ENCODE peak calls at places on chromosomes 16 and 17, in eight cellular contexts. K, L, P, M, E, J, I and X are unnamed samples.

GRCh38 chr17:14559720-14560119 is 258.8 kb downstream of the HS3ST3B1 start:
- DNase-seq in K (no peak), M (no peak), P (no peak), L (no peak), J (no peak), E (no peak), I (no peak), X (no peak)

GRCh38 chr16:79066621-79067020 is 533.9 kb downstream of the MAF start:
- DNase-seq in L (no peak), I (no peak), K (no peak), J (no peak), E (no peak), M (no peak), P (no peak), X (no peak)

GRCh38 chr16:66441586-66442375 is 14.7 kb downstream of the BEAN1 start:
- DNase-seq in L (no peak), I (no peak), J (no peak), E (no peak), K (no peak), P (no peak), M (no peak), X (no peak)

GRCh38 chr16:22813223-22813945 is 578 bp upstream of the HS3ST2 start:
- DNase-seq in L (no peak), K (peak), P (peak), I (no peak), M (peak), E (peak), J (no peak), X (peak)

GRCh38 chr17:37541880-37542675 is 52.4 kb downstream of the DUSP14 start:
- DNase-seq in L (no peak), K (no peak), P (no peak), M (no peak), J (no peak), E (no peak), I (no peak), X (no peak)

GRCh38 chr17:73099504-73099903 is 7.0 kb upstream of the SLC39A11 start:
- DNase-seq in E (no peak), L (no peak), P (no peak), I (no peak), M (no peak), K (no peak), J (no peak), X (no peak)

GRCh38 chr17:49993423-49994037 is 1.5 kb downstream of the DLX3 start:
- DNase-seq in I (no peak), M (peak), J (no peak), E (no peak), P (no peak), L (no peak), K (no peak), X (no peak)

GRCh38 chr17:55089955-55090573 is 121.5 kb downstream of the STXBP4 start:
- DNase-seq in P (peak), J (no peak), L (no peak), E (peak), I (no peak), K (no peak), M (peak), X (no peak)

GRCh38 chr16:80993293-80993691 is 13.4 kb downstream of the CMC2 start:
- DNase-seq in I (no peak), P (no peak), K (no peak), L (no peak), E (peak), M (no peak), J (no peak), X (no peak)

GRCh38 chr17:80168371-80168770 is 1.5 kb upstream of the CARD14 start:
- DNase-seq in J (no peak), I (no peak), M (no peak), L (no peak), K (no peak), P (no peak), E (no peak), X (no peak)

GRCh38 chr16:86429663-86430062 is 80.7 kb upstream of the FOXF1 start:
- DNase-seq in L (no peak), M (no peak), I (no peak), K (no peak), E (no peak), J (no peak), P (no peak), X (no peak)

GRCh38 chr16:19810817-19811731 is 73.6 kb downstream of the GPRC5B start:
- DNase-seq in L (no peak), J (no peak), P (no peak), M (no peak), E (peak), K (no peak), I (no peak), X (no peak)

GRCh38 chr16:84085774-84086173 is 31.0 kb downstream of the MBTPS1 start:
- DNase-seq in L (no peak), K (no peak), I (no peak), M (no peak), P (no peak), J (no peak), E (no peak), X (no peak)

GRCh38 chr16:88769617-88770458 is 15.2 kb downstream of the PIEZO1 start:
- DNase-seq in L (no peak), E (peak), K (no peak), J (no peak), I (no peak), P (no peak), M (peak), X (no peak)

GRCh38 chr17:10631048-10631700 is 25.9 kb downstream of the MYH3 start:
- DNase-seq in J (no peak), P (peak), M (peak), K (no peak), E (peak), L (no peak), I (peak), X (no peak)

GRCh38 chr16:46899443-46900143 is 15.4 kb downstream of the GPT2 start:
- DNase-seq in K (no peak), M (no peak), I (no peak), J (no peak), P (no peak), E (no peak), L (no peak), X (no peak)

GRCh38 chr16:85316321-85316919 is 204.1 kb upstream of the CIBAR2 start:
- DNase-seq in L (no peak), I (no peak), P (peak), K (peak), M (peak), E (peak), J (no peak), X (peak)

GRCh38 chr16:73058221-73058615 is 10.3 kb upstream of the ZFHX3 start:
- DNase-seq in E (peak), L (no peak), J (no peak), I (no peak), M (peak), P (no peak), K (peak), X (peak)

GRCh38 chr17:56893503-56893902 is 20.3 kb downstream of the TRIM25 start:
- DNase-seq in M (no peak), E (no peak), P (no peak), J (no peak), K (no peak), L (no peak), I (no peak), X (no peak)

GRCh38 chr17:45127583-45128300 is 4.6 kb downstream of the PLCD3 start:
- DNase-seq in L (no peak), P (no peak), E (peak), I (no peak), M (no peak), K (peak), J (no peak), X (peak)

GRCh38 chr17:653724-654123 is 60.9 kb downstream of the VPS53 start:
- DNase-seq in L (no peak), I (no peak), K (no peak), E (no peak), J (no peak), M (no peak), P (no peak), X (no peak)

GRCh38 chr16:86524029-86524428 is 13.7 kb downstream of the FOXF1 start:
- DNase-seq in J (no peak), I (no peak), K (no peak), P (no peak), M (no peak), L (no peak), E (no peak), X (no peak)

GRCh38 chr16:47143329-47143676 is 442 bp downstream of the NETO2 start:
- DNase-seq in P (peak), J (no peak), I (peak), M (peak), K (peak), L (peak), E (peak), X (peak)

GRCh38 chr17:59439261-59439660 is 107.8 kb downstream of the YPEL2 start:
- DNase-seq in P (no peak), E (no peak), M (no peak), K (no peak), J (no peak), L (no peak), I (no peak), X (no peak)

GRCh38 chr17:55607736-55608341 is 96.6 kb upstream of the SMIM36 start:
- DNase-seq in P (no peak), J (no peak), I (no peak), L (no peak), M (no peak), E (no peak), K (peak), X (peak)

GRCh38 chr16:74451951-74452758 is 30.9 kb upstream of the CLEC18B start:
- DNase-seq in L (no peak), M (no peak), J (no peak), P (no peak), I (no peak), E (peak), K (no peak), X (no peak)

GRCh38 chr17:51044964-51045363 is 75.7 kb downstream of the SPAG9 start:
- DNase-seq in I (no peak), M (no peak), L (no peak), K (no peak), P (no peak), E (no peak), J (no peak), X (no peak)

GRCh38 chr16:71528257-71528656 is 2.0 kb downstream of the CHST4 start:
- DNase-seq in E (no peak), L (no peak), J (no peak), M (no peak), I (no peak), K (no peak), P (no peak), X (no peak)

GRCh38 chr17:4049546-4049945 is 85.3 kb upstream of the ATP2A3 start:
- DNase-seq in K (no peak), L (no peak), M (no peak), E (no peak), I (no peak), J (no peak), P (no peak), X (no peak)

GRCh38 chr16:46929378-46930332 is 43.8 kb downstream of the DNAJA2 start:
- DNase-seq in J (peak), I (peak), M (peak), E (peak), L (peak), P (peak), K (peak), X (peak)

GRCh38 chr17:63997341-63998048 is 656 bp upstream of the PRR29 start:
- DNase-seq in L (no peak), K (no peak), P (no peak), J (no peak), M (no peak), E (no peak), I (no peak), X (no peak)